ENCODE peak calls at places on chromosomes 16 and 17, in ten cellular contexts. I is activated T-cell treated with anti-CD3 and anti-CD28 coated beads, Interleukin-2, amount 50 U/mL, for 48 hours; W is ACHN; K is neural crest cell; B is epithelial cell of esophagus; R is HAP-1; N is CD4-positive, CD25-positive, alpha-beta regulatory T cell; A is Karpas-422; Y is iris pigment epithelial cell; C is T-helper 2 cell. U is an unnamed sample.

GRCh38 chr17:67258836-67259468 is 14.0 kb upstream of the HELZ start:
- DNase-seq in I (peak; percentile 42), W (no peak), K (no peak), B (no peak), R (no peak), N (no peak), A (no peak), Y (no peak), C (no peak), U (no peak)

GRCh38 chr17:81244358-81245023 is 5.4 kb downstream of the NDUFAF8 start:
- DNase-seq in I (no peak), W (no peak), K (no peak), B (no peak), R (no peak), N (no peak), A (peak; percentile 61), Y (no peak), C (no peak), U (peak; percentile 13)

GRCh38 chr16:87318158-87318644 is 1.0 kb upstream of the C16orf95 start:
- DNase-seq in I (no peak), W (peak; percentile 25), K (no peak), B (no peak), R (no peak), N (no peak), A (peak; percentile 52), Y (peak; percentile 18), C (no peak), U (no peak)

GRCh38 chr17:80187090-80187489 is 17.3 kb downstream of the CARD14 start:
- DNase-seq in I (no peak), W (no peak), K (no peak), B (peak; percentile 73), R (no peak), N (no peak), A (no peak), Y (peak; percentile 84), C (no peak), U (no peak)

GRCh38 chr17:28379814-28380571 is 8.5 kb downstream of the SARM1 start:
- DNase-seq in I (no peak), W (no peak), K (no peak), B (peak; percentile 100), R (no peak), N (no peak), A (no peak), Y (peak; percentile 78), C (no peak), U (no peak)

GRCh38 chr17:37494971-37495370 is 5.3 kb downstream of the DUSP14 start:
- DNase-seq in I (no peak), W (no peak), K (no peak), B (no peak), R (peak; percentile 71), N (no peak), A (no peak), Y (no peak), C (no peak), U (no peak)

GRCh38 chr16:27434141-27435051 is 32.4 kb downstream of the IL21R start:
- DNase-seq in I (peak; percentile 10), W (no peak), K (no peak), B (no peak), R (no peak), N (no peak), A (no peak), Y (no peak), C (no peak), U (peak; percentile 6)

GRCh38 chr17:82653651-82654528 is 5.6 kb upstream of the WDR45B start:
- DNase-seq in I (no peak), W (no peak), K (no peak), B (no peak), R (no peak), N (no peak), A (no peak), Y (no peak), C (no peak), U (no peak)

GRCh38 chr16:85477801-85478363 is 135.2 kb upstream of the GSE1 start:
- DNase-seq in I (no peak), W (no peak), K (no peak), B (no peak), R (no peak), N (no peak), A (no peak), Y (no peak), C (no peak), U (no peak)

GRCh38 chr16:31477220-31478216 is 5.4 kb upstream of the SLC5A2 start:
- DNase-seq in I (peak; percentile 58), W (no peak), K (peak; percentile 48), B (no peak), R (no peak), N (peak; percentile 50), A (no peak), Y (no peak), C (peak; percentile 18), U (peak; percentile 80)

GRCh38 chr17:18261146-18261515 is 669 bp downstream of the MIEF2 start:
- DNase-seq in I (peak; percentile 70), W (peak; percentile 86), K (no peak), B (peak; percentile 82), R (no peak), N (no peak), A (peak; percentile 74), Y (peak; percentile 51), C (no peak), U (no peak)

GRCh38 chr16:675884-676564 is 553 bp downstream of the RHBDL1 start:
- DNase-seq in I (no peak), W (no peak), K (no peak), B (no peak), R (no peak), N (no peak), A (no peak), Y (no peak), C (no peak), U (no peak)

GRCh38 chr17:78390241-78391050 is 12.0 kb downstream of the PGS1 start:
- DNase-seq in I (peak; percentile 41), W (peak; percentile 94), K (no peak), B (peak; percentile 51), R (no peak), N (no peak), A (no peak), Y (peak; percentile 96), C (no peak), U (peak; percentile 73)

GRCh38 chr17:75553553-75554110 is 28.1 kb downstream of the LLGL2 start:
- DNase-seq in I (no peak), W (no peak), K (no peak), B (no peak), R (no peak), N (no peak), A (no peak), Y (no peak), C (no peak), U (no peak)

GRCh38 chr17:77394540-77395295 is 253.9 kb downstream of the SEC14L1 start:
- DNase-seq in I (no peak), W (no peak), K (peak; percentile 34), B (no peak), R (no peak), N (no peak), A (no peak), Y (no peak), C (no peak), U (no peak)